ENCODE peak calls at places on chromosomes 4 and X, in four cellular contexts. Q, L, K and N are unnamed samples.

GRCh38 chr4:97560009-97560408 is 583.3 kb downstream of the STPG2 start:
- DNase-seq in K (no peak), Q (no peak), L (no peak), N (no peak)

GRCh38 chrX:6184900-6185515 is 43.7 kb downstream of the NLGN4X start:
- DNase-seq in K (no peak), Q (no peak), L (peak), N (no peak)

GRCh38 chrX:37989304-37989703 is 17.0 kb upstream of the SYTL5 start:
- DNase-seq in K (no peak), L (no peak), Q (no peak), N (no peak)

GRCh38 chrX:115177941-115178340 is 11.3 kb upstream of the RBMXL3 start:
- DNase-seq in Q (no peak), L (no peak), K (no peak), N (no peak)

GRCh38 chr4:169033660-169034059 is 23.6 kb upstream of the CBR4 start:
- DNase-seq in L (peak), Q (no peak), K (peak), N (no peak)

GRCh38 chr4:6419452-6420028 is 52.9 kb downstream of the PPP2R2C start:
- DNase-seq in Q (no peak), L (no peak), K (no peak), N (no peak)

GRCh38 chr4:102901804-102902203 is 33.0 kb downstream of the CISD2 start:
- DNase-seq in L (no peak), Q (no peak), K (no peak), N (no peak)

GRCh38 chr4:11632015-11632414 is 203.3 kb upstream of the HS3ST1 start:
- DNase-seq in L (peak), Q (no peak), K (no peak), N (no peak)

GRCh38 chr4:30716671-30717207 is 3.4 kb upstream of the PCDH7 start:
- DNase-seq in Q (no peak), L (peak), K (peak), N (no peak)

GRCh38 chr4:2367626-2368025 is 50.8 kb downstream of the ZFYVE28 start:
- DNase-seq in L (no peak), K (no peak), Q (no peak), N (peak)

GRCh38 chr4:97215426-97215825 is 927.9 kb downstream of the STPG2 start:
- DNase-seq in K (no peak), L (no peak), Q (peak), N (no peak)

GRCh38 chrX:141405878-141406492 is 163.7 kb upstream of the SPANXC start:
- DNase-seq in L (peak), K (peak), Q (no peak), N (no peak)

GRCh38 chrX:80556148-80556547 is 135.9 kb downstream of the TENT5D start:
- DNase-seq in K (no peak), L (no peak), Q (no peak), N (no peak)

DNA sequence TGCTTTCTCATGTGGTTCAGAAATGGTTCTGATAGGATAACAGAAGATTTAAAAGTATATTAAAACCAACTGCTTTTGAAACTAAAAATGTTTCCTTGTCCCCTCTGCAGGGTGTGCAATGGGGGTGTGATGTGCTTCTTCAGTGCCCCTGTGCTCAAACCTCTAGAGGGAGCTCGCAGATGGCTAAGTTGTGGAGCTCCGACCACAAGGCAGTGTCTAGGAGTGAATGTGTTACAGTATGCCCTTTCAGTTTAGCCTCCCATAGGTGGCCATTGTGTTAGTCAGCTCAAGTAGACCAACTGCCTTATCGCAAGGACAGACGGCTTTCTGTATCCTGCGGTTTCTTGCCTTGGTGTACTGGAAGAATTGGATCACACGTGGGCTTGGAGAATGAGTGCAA is 130.5 kb downstream of the TENT5D start:
- DNase-seq in L (no peak), Q (peak), K (no peak), N (no peak)
- TF ChIP-seq CTCF in L (no peak), Q (peak), K (no peak), N (no peak)

DNA sequence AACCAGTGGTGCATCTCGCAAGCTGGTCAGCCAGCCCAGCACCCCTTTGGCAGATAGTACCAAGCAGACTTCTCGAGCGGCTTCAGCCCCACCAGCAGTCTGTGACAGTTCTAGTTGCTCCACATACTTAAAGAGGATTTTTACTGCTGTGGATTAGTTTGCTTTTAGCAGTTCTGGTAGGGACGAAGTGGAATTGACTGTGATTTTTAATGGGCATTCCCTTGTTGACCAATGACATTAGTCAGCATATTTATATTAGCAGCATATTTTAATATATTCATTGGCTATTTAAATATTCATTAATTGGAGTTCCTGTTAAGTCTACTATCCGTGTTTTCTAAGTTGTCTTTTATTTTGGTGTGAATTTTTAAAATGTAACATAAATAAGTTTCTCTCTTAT is 500.9 kb upstream of the FAT1 start:
- DNase-seq in L (no peak), Q (no peak), K (no peak), N (no peak)
- TF ChIP-seq CTCF in L (no peak), Q (no peak), K (no peak), N (no peak)

GRCh38 chr4:125316391-125316780 is 1.6 kb downstream of the FAT4 start:
- DNase-seq in L (no peak), K (peak), Q (peak), N (no peak)

GRCh38 chr4:125315571-125316390 is 1.0 kb downstream of the FAT4 start:
- DNase-seq in Q (peak), K (peak), L (peak), N (peak)

GRCh38 chr4:125316781-125317525 is 2.2 kb downstream of the FAT4 start:
- DNase-seq in Q (peak), K (no peak), L (peak), N (peak)

GRCh38 chr4:125319311-125319710 is 4.6 kb downstream of the FAT4 start:
- DNase-seq in K (no peak), L (no peak), Q (no peak), N (no peak)

GRCh38 chr4:125317526-125317880 is 2.7 kb downstream of the FAT4 start:
- DNase-seq in L (peak), Q (peak), K (no peak), N (no peak)
- TF ChIP-seq CTCF in L (peak), Q (peak), K (peak), N (peak)

DNA sequence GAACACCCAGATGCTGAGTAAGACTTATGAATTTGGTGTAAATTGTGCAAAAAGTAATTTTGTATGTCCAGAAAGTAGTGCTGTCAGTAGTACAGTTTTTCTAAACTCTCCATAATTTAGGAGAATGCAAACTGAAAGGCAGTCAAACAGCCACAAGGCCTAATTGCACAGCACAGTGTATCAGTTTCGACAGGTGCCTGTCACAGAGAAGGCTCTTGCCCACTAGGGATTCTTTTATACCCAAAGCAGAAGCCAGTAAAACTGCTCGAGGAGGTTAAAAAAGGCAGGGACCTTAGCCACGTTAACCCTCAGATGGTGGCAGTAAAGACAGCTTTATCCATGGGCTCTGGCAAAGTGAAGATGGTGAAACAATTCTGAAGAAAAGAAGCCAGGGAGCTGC is 69.4 kb upstream of the GATB start:
- DNase-seq in K (no peak), L (no peak), Q (no peak), N (no peak)
- TF ChIP-seq CTCF in K (no peak), L (no peak), Q (no peak), N (no peak)

GRCh38 chr4:827209-828081 is 1.5 kb upstream of the CPLX1 start:
- DNase-seq in K (no peak), Q (no peak), L (no peak), N (no peak)

GRCh38 chr4:825063-825968 is 613 bp downstream of the CPLX1 start:
- DNase-seq in K (peak), L (no peak), Q (peak), N (no peak)

GRCh38 chr4:825969-826330 is at the start of gene CPLX1:
- DNase-seq in Q (peak), L (no peak), K (peak), N (no peak)

GRCh38 chr4:824461-825062 is 1.4 kb downstream of the CPLX1 start:
- DNase-seq in L (no peak), Q (peak), K (no peak), N (no peak)

DNA sequence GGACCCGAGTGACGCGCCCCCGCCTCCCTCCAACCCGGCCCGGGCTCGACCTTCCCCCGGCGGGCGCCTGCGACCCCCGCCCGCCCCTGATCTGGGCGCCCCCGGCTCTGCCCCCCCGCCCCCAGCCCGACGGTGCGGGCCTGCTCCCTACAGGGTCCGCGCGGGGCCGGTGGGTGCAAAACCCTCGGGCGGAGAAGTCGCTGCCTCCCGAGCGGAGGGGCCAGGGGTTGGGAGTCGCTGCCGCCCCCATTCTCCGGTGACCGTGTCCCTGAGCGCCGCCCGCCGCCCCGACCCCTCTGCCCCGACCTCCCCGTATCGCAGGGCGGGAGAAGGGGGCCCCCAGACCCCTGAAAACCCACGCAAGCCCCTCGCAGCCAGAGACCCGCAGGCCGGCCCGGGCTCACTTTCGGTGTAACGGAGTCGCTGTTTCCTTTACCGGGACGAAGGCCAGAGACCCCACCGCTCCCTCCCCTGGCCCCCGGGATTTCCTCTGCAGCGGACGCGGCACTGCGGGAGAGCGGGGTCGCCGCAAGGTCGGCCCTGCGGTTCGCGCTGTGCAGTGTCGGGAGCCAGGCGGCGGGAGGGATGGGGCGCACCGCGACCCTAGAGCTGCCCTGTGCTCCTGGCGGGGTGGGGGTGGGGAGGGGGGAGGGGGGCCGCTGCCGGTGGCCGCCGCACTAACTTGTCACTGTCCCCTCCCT is 729 bp upstream of the CPLX1 start:
- DNase-seq in L (no peak), Q (peak), K (no peak), N (no peak)
- TF ChIP-seq CTCF in L (no peak), Q (no peak), K (no peak), N (no peak)

DNA sequence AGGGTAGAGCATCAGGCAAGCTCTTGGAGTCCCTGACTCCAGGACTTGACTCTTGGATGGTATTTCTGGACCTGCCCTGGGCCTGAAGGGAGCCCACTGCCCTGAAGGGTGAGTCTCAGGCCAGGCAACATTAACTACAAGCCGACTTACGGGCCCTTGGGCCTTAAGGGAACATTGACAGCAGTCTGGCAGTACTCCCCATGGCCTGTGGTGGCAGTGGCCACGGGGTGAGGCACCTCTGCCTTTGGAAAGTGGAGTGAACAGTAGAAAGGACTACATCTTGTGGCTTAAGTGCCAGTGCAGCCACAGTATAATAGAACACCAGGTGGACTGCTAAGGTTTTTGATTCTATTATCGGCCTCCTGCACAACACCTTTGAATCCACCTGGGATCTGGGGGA is 36.3 kb downstream of the SH3BGRL start:
- DNase-seq in L (no peak), K (no peak), Q (no peak), N (peak)
- TF ChIP-seq CTCF in L (no peak), K (no peak), Q (no peak), N (no peak)

GRCh38 chrX:76971393-76972376 is 475.5 kb upstream of the FGF16 start:
- DNase-seq in K (no peak), Q (no peak), L (no peak), N (no peak)
- TF ChIP-seq CTCF in K (no peak), Q (no peak), L (no peak), N (no peak)